ENCODE peak calls at places on chromosomes 6 and 20, in ten cellular contexts. One of them, this sample, is unnamed.
A peak's percentile ranks its signal among the peaks of the same experiment; 100 is the strongest.

GRCh38 chr20:37885593-37886507 is 17.1 kb upstream of the VSTM2L start:
- DNase-seq in AG09319: no peak
- DNase-seq in stimulated activated CD8-positive, alpha-beta memory T cell treated with anti-CD3 and anti-CD28 coated beads, Interleukin-7, amount 100 ng/mL, for 1 hour: no peak
- DNase-seq in psoas muscle: no peak
- DNase-seq in activated naive CD4-positive, alpha-beta T cell: no peak
- DNase-seq in T1000: no peak
- DNase-seq in mammary epithelial cell: no peak
- DNase-seq in mesendoderm: no peak
- DNase-seq in D341Med: no peak
- DNase-seq in activated T-cell treated with anti-CD3 and anti-CD28 coated beads, Interleukin-2, amount 50 U/mL, for 24 hours: no peak
- DNase-seq in this sample: no peak

GRCh38 chr6:8414844-8415243 is 20.5 kb downstream of the SLC35B3 start:
- DNase-seq in psoas muscle: no peak
- DNase-seq in activated naive CD4-positive, alpha-beta T cell: no peak
- DNase-seq in AG09319: no peak
- DNase-seq in mesendoderm: no peak
- DNase-seq in mammary epithelial cell: no peak
- DNase-seq in activated T-cell treated with anti-CD3 and anti-CD28 coated beads, Interleukin-2, amount 50 U/mL, for 24 hours: no peak
- DNase-seq in stimulated activated CD8-positive, alpha-beta memory T cell treated with anti-CD3 and anti-CD28 coated beads, Interleukin-7, amount 100 ng/mL, for 1 hour: no peak
- DNase-seq in D341Med: no peak
- DNase-seq in T1000: no peak
- DNase-seq in this sample: no peak

GRCh38 chr6:116210750-116211425 is 43.0 kb downstream of the TSPYL4 start:
- DNase-seq in mesendoderm: peak; percentile 96
- DNase-seq in T1000: no peak
- DNase-seq in AG09319: no peak
- DNase-seq in psoas muscle: peak; percentile 76
- DNase-seq in stimulated activated CD8-positive, alpha-beta memory T cell treated with anti-CD3 and anti-CD28 coated beads, Interleukin-7, amount 100 ng/mL, for 1 hour: no peak
- DNase-seq in D341Med: peak; percentile 22
- DNase-seq in activated T-cell treated with anti-CD3 and anti-CD28 coated beads, Interleukin-2, amount 50 U/mL, for 24 hours: no peak
- DNase-seq in activated naive CD4-positive, alpha-beta T cell: no peak
- DNase-seq in mammary epithelial cell: peak; percentile 91
- DNase-seq in this sample: no peak

GRCh38 chr6:6927437-6928361 is 180.1 kb upstream of the RREB1 start:
- DNase-seq in activated naive CD4-positive, alpha-beta T cell: no peak
- DNase-seq in psoas muscle: peak; percentile 86
- DNase-seq in mammary epithelial cell: no peak
- DNase-seq in activated T-cell treated with anti-CD3 and anti-CD28 coated beads, Interleukin-2, amount 50 U/mL, for 24 hours: no peak
- DNase-seq in D341Med: no peak
- DNase-seq in T1000: no peak
- DNase-seq in AG09319: no peak
- DNase-seq in mesendoderm: no peak
- DNase-seq in stimulated activated CD8-positive, alpha-beta memory T cell treated with anti-CD3 and anti-CD28 coated beads, Interleukin-7, amount 100 ng/mL, for 1 hour: no peak
- DNase-seq in this sample: no peak

GRCh38 chr20:51366155-51366886 is 176.2 kb downstream of the NFATC2 start:
- DNase-seq in mesendoderm: peak; percentile 51
- DNase-seq in stimulated activated CD8-positive, alpha-beta memory T cell treated with anti-CD3 and anti-CD28 coated beads, Interleukin-7, amount 100 ng/mL, for 1 hour: no peak
- DNase-seq in mammary epithelial cell: peak; percentile 98
- DNase-seq in psoas muscle: peak; percentile 85
- DNase-seq in activated T-cell treated with anti-CD3 and anti-CD28 coated beads, Interleukin-2, amount 50 U/mL, for 24 hours: no peak
- DNase-seq in activated naive CD4-positive, alpha-beta T cell: no peak
- DNase-seq in T1000: peak; percentile 99
- DNase-seq in D341Med: no peak
- DNase-seq in AG09319: peak; percentile 99
- DNase-seq in this sample: peak; percentile 88

GRCh38 chr6:111805511-111806181 is 67.6 kb downstream of the FYN start:
- DNase-seq in mammary epithelial cell: peak; percentile 36
- DNase-seq in stimulated activated CD8-positive, alpha-beta memory T cell treated with anti-CD3 and anti-CD28 coated beads, Interleukin-7, amount 100 ng/mL, for 1 hour: no peak
- DNase-seq in D341Med: no peak
- DNase-seq in T1000: no peak
- DNase-seq in psoas muscle: no peak
- DNase-seq in mesendoderm: no peak
- DNase-seq in AG09319: peak; percentile 25
- DNase-seq in activated T-cell treated with anti-CD3 and anti-CD28 coated beads, Interleukin-2, amount 50 U/mL, for 24 hours: peak; percentile 73
- DNase-seq in activated naive CD4-positive, alpha-beta T cell: no peak
- DNase-seq in this sample: no peak

GRCh38 chr6:145836170-145836569 is 21.6 kb upstream of the FBXO30 start:
- DNase-seq in stimulated activated CD8-positive, alpha-beta memory T cell treated with anti-CD3 and anti-CD28 coated beads, Interleukin-7, amount 100 ng/mL, for 1 hour: no peak
- DNase-seq in mesendoderm: peak; percentile 40
- DNase-seq in activated T-cell treated with anti-CD3 and anti-CD28 coated beads, Interleukin-2, amount 50 U/mL, for 24 hours: no peak
- DNase-seq in D341Med: no peak
- DNase-seq in AG09319: no peak
- DNase-seq in psoas muscle: no peak
- DNase-seq in activated naive CD4-positive, alpha-beta T cell: no peak
- DNase-seq in T1000: no peak
- DNase-seq in mammary epithelial cell: peak; percentile 74
- DNase-seq in this sample: no peak

GRCh38 chr6:135627092-135627715 is 129.7 kb upstream of the AHI1 start:
- DNase-seq in activated T-cell treated with anti-CD3 and anti-CD28 coated beads, Interleukin-2, amount 50 U/mL, for 24 hours: no peak
- DNase-seq in mesendoderm: no peak
- DNase-seq in D341Med: no peak
- DNase-seq in mammary epithelial cell: no peak
- DNase-seq in stimulated activated CD8-positive, alpha-beta memory T cell treated with anti-CD3 and anti-CD28 coated beads, Interleukin-7, amount 100 ng/mL, for 1 hour: no peak
- DNase-seq in AG09319: no peak
- DNase-seq in psoas muscle: no peak
- DNase-seq in activated naive CD4-positive, alpha-beta T cell: no peak
- DNase-seq in T1000: no peak
- DNase-seq in this sample: no peak

GRCh38 chr6:125779924-125780539 is 10.7 kb upstream of the NCOA7 start:
- DNase-seq in stimulated activated CD8-positive, alpha-beta memory T cell treated with anti-CD3 and anti-CD28 coated beads, Interleukin-7, amount 100 ng/mL, for 1 hour: peak; percentile 67
- DNase-seq in mammary epithelial cell: peak; percentile 86
- DNase-seq in activated T-cell treated with anti-CD3 and anti-CD28 coated beads, Interleukin-2, amount 50 U/mL, for 24 hours: peak; percentile 93
- DNase-seq in activated naive CD4-positive, alpha-beta T cell: peak; percentile 66
- DNase-seq in AG09319: peak; percentile 87
- DNase-seq in D341Med: peak; percentile 75
- DNase-seq in psoas muscle: peak; percentile 88
- DNase-seq in T1000: peak; percentile 85
- DNase-seq in mesendoderm: peak; percentile 96
- DNase-seq in this sample: peak; percentile 91

GRCh38 chr6:106562001-106562400 is 67.3 kb downstream of the RTN4IP1 start:
- DNase-seq in mesendoderm: no peak
- DNase-seq in stimulated activated CD8-positive, alpha-beta memory T cell treated with anti-CD3 and anti-CD28 coated beads, Interleukin-7, amount 100 ng/mL, for 1 hour: no peak
- DNase-seq in mammary epithelial cell: peak; percentile 74
- DNase-seq in activated naive CD4-positive, alpha-beta T cell: no peak
- DNase-seq in psoas muscle: no peak
- DNase-seq in T1000: no peak
- DNase-seq in D341Med: no peak
- DNase-seq in AG09319: no peak
- DNase-seq in activated T-cell treated with anti-CD3 and anti-CD28 coated beads, Interleukin-2, amount 50 U/mL, for 24 hours: no peak
- DNase-seq in this sample: no peak

GRCh38 chr6:169292340-169293124 is 38.9 kb upstream of the THBS2 start:
- DNase-seq in activated T-cell treated with anti-CD3 and anti-CD28 coated beads, Interleukin-2, amount 50 U/mL, for 24 hours: no peak
- DNase-seq in psoas muscle: peak; percentile 68
- DNase-seq in mammary epithelial cell: peak; percentile 91
- DNase-seq in D341Med: no peak
- DNase-seq in T1000: peak; percentile 45
- DNase-seq in activated naive CD4-positive, alpha-beta T cell: no peak
- DNase-seq in stimulated activated CD8-positive, alpha-beta memory T cell treated with anti-CD3 and anti-CD28 coated beads, Interleukin-7, amount 100 ng/mL, for 1 hour: no peak
- DNase-seq in AG09319: peak; percentile 60
- DNase-seq in mesendoderm: peak; percentile 52
- DNase-seq in this sample: no peak